ENCODE peak calls at places on chromosome 14, in six cellular contexts. P is K562, R is A549, K is suprapubic skin, F is stomach, S is SK-N-SH. I is an unnamed sample. For H3K4me1, the result is how much of the 10 kb centered on the place peaks cover.

GRCh38 chr14:27372771-27373170 is 774.9 kb upstream of the NOVA1 start:
- DNase-seq in R (no peak), P (no peak), K (no peak), S (no peak), F (no peak), I (no peak)

GRCh38 chr14:105974902-105975301 is 448.5 kb downstream of the TMEM121 start:
- DNase-seq in P (peak), R (peak), F (no peak), S (peak), K (no peak), I (no peak)

GRCh38 chr14:96752594-96752993 is 44.6 kb upstream of the VRK1 start:
- DNase-seq in P (no peak), F (no peak), R (no peak), K (no peak), S (no peak), I (no peak)

GRCh38 chr14:41785696-41786095 is 179.0 kb downstream of the LRFN5 start:
- DNase-seq in P (no peak), K (no peak), F (no peak), R (peak), S (no peak), I (no peak)

GRCh38 chr14:23538785-23539184 is 12.8 kb downstream of the ZFHX2 start:
- DNase-seq in F (no peak), K (no peak), S (no peak), R (no peak), P (no peak), I (no peak)

GRCh38 chr14:105507247-105507646 is 16.2 kb downstream of the TEDC1 start:
- DNase-seq in F (no peak), S (no peak), R (no peak), P (no peak), K (peak), I (peak)

GRCh38 chr14:72075649-72076334 is 143.6 kb downstream of the RGS6 start:
- DNase-seq in P (no peak), K (no peak), F (no peak), R (no peak), S (no peak), I (no peak)

GRCh38 chr14:65011559-65011958 is 24.9 kb downstream of the FNTB start:
- DNase-seq in P (no peak), K (no peak), R (no peak), F (no peak), S (no peak), I (no peak)

GRCh38 chr14:92553456-92553855 is 39.9 kb downstream of the RIN3 start:
- DNase-seq in S (no peak), P (no peak), K (no peak), F (no peak), R (peak), I (no peak)

GRCh38 chr14:103186894-103187586 is 63.8 kb downstream of the TNFAIP2 start:
- DNase-seq in R (no peak), F (no peak), S (no peak), K (no peak), P (no peak), I (peak)

GRCh38 chr14:58427289-58428010 is at the start of the genes KIAA0586 and TIMM9:
- DNase-seq in S (peak), K (peak), R (peak), F (peak), P (peak), I (peak)

GRCh38 chr14:76936483-76936882 is 92.0 kb downstream of the IRF2BPL start:
- DNase-seq in S (no peak), F (no peak), P (no peak), K (no peak), R (no peak), I (peak)

GRCh38 chr14:67784244-67784823 is 32.1 kb downstream of the ZFYVE26 start:
- DNase-seq in S (no peak), R (no peak), F (no peak), K (no peak), P (peak), I (no peak)

GRCh38 chr14:60648934-60649814 is at the start of gene SIX1:
- DNase-seq in K (no peak), R (peak), S (peak), P (peak), F (peak), I (no peak)

GRCh38 chr14:104582649-104583048 is 3.1 kb downstream of the C14orf180 start:
- DNase-seq in F (peak), R (no peak), P (peak), S (no peak), K (no peak), I (no peak)

GRCh38 chr14:105458010-105458409 is 16.6 kb upstream of the CRIP2 start:
- DNase-seq in F (no peak), P (no peak), S (no peak), R (no peak), K (no peak), I (no peak)

GRCh38 chr14:102474934-102475333 is 34.6 kb downstream of the ANKRD9 start:
- DNase-seq in K (no peak), F (peak), R (no peak), P (no peak), S (no peak), I (peak)

GRCh38 chr14:95255013-95255412 is 64.7 kb downstream of the CLMN start:
- DNase-seq in R (no peak), F (no peak), K (no peak), S (no peak), P (no peak), I (no peak)

DNA sequence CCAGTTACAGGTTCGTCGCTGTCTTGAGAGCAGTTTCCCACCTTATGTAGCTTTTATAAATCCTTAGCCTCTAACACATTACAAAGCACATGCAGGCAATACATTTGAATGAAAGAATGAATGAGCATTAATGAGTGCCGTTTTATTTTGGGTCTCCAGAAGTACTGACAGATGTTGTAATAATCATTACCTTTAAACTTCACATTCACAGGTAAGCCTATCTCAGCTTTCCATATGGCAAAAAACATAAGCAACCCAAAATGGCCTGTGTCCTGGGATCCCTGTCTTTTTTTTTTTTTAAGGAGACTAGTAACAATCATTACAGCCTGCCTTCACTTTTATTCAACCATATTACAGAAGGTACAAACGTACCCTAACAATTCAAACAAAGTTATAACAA is 52.9 kb upstream of the FERMT2 start:
- DNase-seq in S (no peak), F (no peak), R (no peak), K (no peak), P (no peak), I (no peak)
- TF ChIP-seq EP300 in S (no peak), F (no peak), R (no peak), K (no peak), P (no peak), I (no peak)

DNA sequence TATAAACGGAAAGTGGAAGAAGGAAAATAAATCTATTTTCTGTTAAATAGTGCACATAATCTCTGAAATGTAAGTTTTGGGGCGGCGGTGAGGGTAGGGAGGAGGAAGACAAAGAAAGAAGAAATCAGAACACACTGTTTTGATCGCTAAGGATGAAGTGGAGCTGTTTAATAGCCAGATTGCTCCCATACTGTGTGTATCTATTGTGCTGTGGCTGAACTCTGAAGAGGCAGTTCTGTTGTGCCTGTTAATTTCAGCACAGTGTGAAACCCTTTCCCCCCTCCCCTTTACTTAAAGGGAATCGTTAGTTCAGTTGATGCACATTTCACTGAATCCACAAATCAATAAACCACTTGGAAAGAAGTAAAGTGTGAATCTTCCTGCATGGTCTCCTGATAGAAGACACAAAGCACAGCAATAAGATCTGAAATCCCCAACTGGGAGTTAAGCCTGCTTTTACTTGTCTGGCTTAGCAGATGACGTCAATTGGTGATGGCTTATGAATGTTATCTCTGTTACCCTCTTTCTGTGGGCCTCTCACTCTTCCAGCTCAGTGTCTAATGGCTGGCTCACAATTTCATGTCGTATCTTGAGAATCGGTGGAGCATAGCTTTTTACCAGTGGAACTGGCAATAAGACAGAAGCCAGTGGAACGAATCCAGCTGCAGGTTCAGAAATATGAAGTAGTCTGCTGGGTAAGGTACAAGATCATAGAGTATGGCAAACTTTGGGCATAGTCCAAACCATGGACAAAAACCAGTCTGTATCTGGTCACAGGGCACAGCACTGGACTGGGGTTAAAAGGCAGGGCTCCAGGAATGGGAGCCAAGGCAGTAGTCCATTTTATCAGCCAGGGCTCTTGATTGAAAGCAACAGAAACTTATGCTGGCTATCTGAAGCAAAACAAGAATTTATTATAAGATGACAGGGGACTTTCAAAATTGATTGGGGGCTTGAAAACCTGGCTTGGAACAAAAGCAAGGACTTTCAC is 413.4 kb upstream of the SEL1L start:
- DNase-seq in K (no peak), F (no peak), P (no peak), R (no peak), S (no peak), I (no peak)
- TF ChIP-seq CTCF in K (no peak), F (no peak), P (no peak), R (no peak), S (no peak), I (no peak)

DNA sequence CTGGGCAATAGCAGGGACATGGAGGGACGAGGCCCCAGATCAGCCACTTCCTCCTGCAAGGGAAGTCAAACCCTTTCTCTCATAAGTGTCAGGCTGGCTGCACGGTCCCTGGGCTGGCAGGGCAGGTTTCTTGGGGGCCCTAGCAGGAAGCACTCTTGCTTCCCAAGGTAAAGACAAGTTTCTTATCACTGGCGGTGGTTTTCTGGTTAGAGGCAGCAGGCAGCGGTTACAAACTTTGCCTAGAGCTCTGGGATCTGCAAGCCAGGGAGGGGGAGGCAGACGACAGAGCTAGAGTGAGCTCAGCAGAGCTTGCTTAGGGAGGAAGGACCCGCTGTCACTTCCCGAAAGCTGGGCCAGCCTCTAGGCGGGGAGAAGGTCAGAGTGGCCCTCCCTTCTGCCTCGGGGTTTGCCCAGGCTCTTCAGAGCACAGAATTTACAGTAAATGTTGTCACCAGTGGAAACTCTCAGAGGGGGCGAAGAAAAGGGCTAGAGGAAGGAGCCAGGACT is 20.4 kb downstream of the BATF start:
- DNase-seq in K (peak), P (peak), S (no peak), F (peak), R (no peak), I (peak)
- H3K4me1 ChIP-seq in K (under half), P (under half), S (under half), F (under half), R (under half), I (under half)

GRCh38 chr14:85250369-85250768 is 279.6 kb upstream of the FLRT2 start:
- DNase-seq in K (no peak), S (peak), R (no peak), P (no peak), F (no peak), I (no peak)

GRCh38 chr14:85248881-85249635 is 280.9 kb upstream of the FLRT2 start:
- DNase-seq in K (no peak), F (no peak), R (no peak), S (no peak), P (no peak), I (no peak)

GRCh38 chr14:85252011-85252410 is 277.9 kb upstream of the FLRT2 start:
- DNase-seq in K (no peak), S (no peak), P (no peak), R (peak), F (no peak), I (no peak)

GRCh38 chr14:85243306-85243705 is 286.6 kb upstream of the FLRT2 start:
- DNase-seq in K (no peak), P (no peak), R (no peak), S (no peak), F (no peak), I (no peak)

GRCh38 chr14:85247071-85247470 is 282.9 kb upstream of the FLRT2 start:
- DNase-seq in S (no peak), K (no peak), F (no peak), P (no peak), R (no peak), I (no peak)
- TF ChIP-seq EP300 in S (no peak), K (no peak), F (no peak), P (no peak), R (no peak), I (no peak)

GRCh38 chr14:21091784-21092146 is 6.7 kb downstream of the ZNF219 start:
- DNase-seq in K (no peak), F (no peak), S (peak), P (no peak), R (no peak), I (no peak)

GRCh38 chr14:21093018-21093417 is 5.4 kb downstream of the ZNF219 start:
- DNase-seq in S (no peak), R (no peak), P (no peak), F (no peak), K (no peak), I (no peak)

GRCh38 chr14:21095430-21096205 is 2.8 kb downstream of the ZNF219 start:
- DNase-seq in S (peak), P (no peak), R (no peak), K (no peak), F (no peak), I (no peak)

GRCh38 chr14:21092147-21093011 is 6.1 kb downstream of the ZNF219 start:
- DNase-seq in F (peak), K (peak), R (peak), S (peak), P (peak), I (peak)

DNA sequence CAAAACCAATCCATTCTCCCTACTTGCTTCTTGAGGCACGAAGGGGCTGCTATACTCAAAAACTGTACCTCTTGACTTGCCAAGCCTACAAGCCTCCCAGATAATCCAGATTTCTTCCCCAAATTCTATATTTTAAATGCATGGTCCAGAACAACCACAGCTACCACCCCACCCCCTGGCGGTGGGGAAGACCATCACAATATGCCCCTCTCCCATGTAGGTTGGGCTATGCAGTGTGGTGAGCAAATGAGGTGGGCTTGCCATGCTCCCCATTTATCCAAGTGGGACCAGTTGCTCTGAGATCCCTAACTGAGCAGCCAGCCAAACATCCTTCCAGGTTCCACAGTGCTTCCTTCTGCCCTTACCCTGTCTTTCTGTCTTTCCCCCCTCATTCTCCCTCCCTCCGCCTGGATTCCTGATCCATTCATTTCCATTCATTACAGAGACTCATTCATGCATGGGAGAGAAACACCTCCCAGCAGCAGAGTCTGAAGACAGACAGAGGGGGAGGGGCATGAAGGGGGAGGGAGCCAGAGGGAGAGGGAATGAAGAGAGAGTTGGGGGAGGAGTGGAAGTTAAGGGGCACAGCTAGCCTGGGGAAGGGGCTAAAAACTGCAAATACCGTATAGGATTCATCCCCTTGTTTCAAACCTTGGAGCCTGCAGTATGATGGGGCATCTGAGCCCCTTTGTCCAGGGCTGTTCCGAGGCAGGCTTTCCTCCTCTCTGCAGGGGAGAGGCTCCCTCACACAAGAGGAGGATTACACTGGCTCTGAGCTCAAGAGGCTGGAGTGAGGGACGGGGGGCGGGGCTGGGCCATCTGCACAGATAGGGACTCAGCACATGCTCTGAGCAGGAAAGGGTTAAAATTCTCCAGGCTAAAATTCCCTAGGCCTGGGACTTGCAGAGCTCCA is 4.4 kb downstream of the ZNF219 start:
- DNase-seq in S (peak), R (no peak), P (no peak), F (no peak), K (no peak), I (no peak)
- TF ChIP-seq CTCF in S (no peak), R (no peak), P (peak), F (no peak), K (no peak), I (no peak)

GRCh38 chr14:98170580-98170979 is 1101.4 kb downstream of the BCL11B start:
- DNase-seq in K (no peak), F (no peak), P (no peak), R (no peak), S (no peak), I (no peak)

GRCh38 chr14:98168196-98168985 is 1103.6 kb downstream of the BCL11B start:
- DNase-seq in R (no peak), P (no peak), F (no peak), S (no peak), K (no peak), I (no peak)

GRCh38 chr14:98167253-98167652 is 1104.7 kb downstream of the BCL11B start:
- DNase-seq in S (no peak), R (no peak), P (no peak), F (no peak), K (no peak), I (no peak)

GRCh38 chr14:98169170-98169587 is 1102.8 kb downstream of the BCL11B start:
- DNase-seq in K (no peak), F (no peak), R (no peak), P (no peak), S (no peak), I (no peak)

GRCh38 chr14:98167702-98168101 is 1104.3 kb downstream of the BCL11B start:
- DNase-seq in K (no peak), S (no peak), R (no peak), P (no peak), F (no peak), I (no peak)
- H3K4me1 ChIP-seq in K (under half), S (under half), R (under half), P (under half), F (under half), I (under half)